ENCODE peak calls at places on chromosomes 7 and 10, in six cellular contexts. F, M, R, O, G and B are unnamed samples.

GRCh38 chr10:97124211-97124610 is 61.5 kb downstream of the SLIT1 start:
- DNase-seq in F (no peak), M (no peak), R (no peak), O (no peak), G (no peak), B (no peak)

GRCh38 chr7:140641532-140642191 is 1.0 kb upstream of the DENND2A start:
- DNase-seq in F (no peak), M (no peak), R (no peak), O (no peak), G (no peak), B (no peak)

GRCh38 chr7:128274890-128275603 is 34.0 kb downstream of the LEP start:
- DNase-seq in F (no peak), M (no peak), R (no peak), O (no peak), G (no peak), B (peak)

GRCh38 chr7:132765861-132766260 is 189.6 kb upstream of the PLXNA4 start:
- DNase-seq in F (no peak), M (no peak), R (no peak), O (no peak), G (no peak), B (no peak)

GRCh38 chr7:33707427-33707826 is 197.9 kb upstream of the BMPER start:
- DNase-seq in F (no peak), M (no peak), R (no peak), O (no peak), G (no peak), B (no peak)

GRCh38 chr7:81604075-81604807 is 165.6 kb downstream of the HGF start:
- DNase-seq in F (no peak), M (peak), R (peak), O (no peak), G (no peak), B (no peak)

GRCh38 chr10:43259248-43259980 is 7.5 kb downstream of the RASGEF1A start:
- DNase-seq in F (peak), M (no peak), R (peak), O (no peak), G (no peak), B (no peak)

GRCh38 chr7:120370954-120371353 is 98.0 kb downstream of the KCND2 start:
- DNase-seq in F (no peak), M (no peak), R (no peak), O (no peak), G (no peak), B (no peak)

GRCh38 chr10:28089467-28089866 is 90.6 kb upstream of the ODAD2 start:
- DNase-seq in F (no peak), M (peak), R (peak), O (no peak), G (no peak), B (peak)

GRCh38 chr7:13898957-13899670 is 90.4 kb downstream of the ETV1 start:
- DNase-seq in F (no peak), M (no peak), R (no peak), O (no peak), G (no peak), B (no peak)

GRCh38 chr7:126227643-126228042 is 1025.1 kb downstream of the GRM8 start:
- DNase-seq in F (no peak), M (no peak), R (no peak), O (no peak), G (no peak), B (no peak)

GRCh38 chr7:6210973-6211372 is 61.5 kb downstream of the CYTH3 start:
- DNase-seq in F (no peak), M (no peak), R (no peak), O (no peak), G (no peak), B (no peak)

GRCh38 chr10:123808286-123808685 is 83.3 kb downstream of the CPXM2 start:
- DNase-seq in F (no peak), M (no peak), R (peak), O (no peak), G (no peak), B (peak)

GRCh38 chr7:102836206-102836938 is 76.4 kb upstream of the LRRC17 start:
- DNase-seq in F (no peak), M (peak), R (peak), O (no peak), G (no peak), B (peak)